ENCODE peak calls at places on chromosomes 11 and 22, in seven cellular contexts. C is activated CD4-positive, alpha-beta T cell treated with anti-CD3 and anti-CD28 coated beads, Interleukin-2, amount 50 U/mL, for 48 hours; G is adipocyte; Y is HFFc6; S is GM03348; Z is AG04449; O is stimulated activated CD4-positive, alpha-beta T cell treated with anti-CD3 and anti-CD28 coated beads, Interleukin-4, amount 100 ng/mL, for 4 hours. J is an unnamed sample.

GRCh38 chr11:10329935-10330334 is 25.1 kb downstream of the ADM start:
- DNase-seq in O (no peak), Z (peak; percentile 79), Y (peak; percentile 90), S (peak; percentile 70), C (no peak), G (peak; percentile 67), J (peak; percentile 77)

GRCh38 chr22:46044718-46045458 is 67.9 kb upstream of the WNT7B start:
- DNase-seq in Z (no peak), S (peak; percentile 48), G (peak; percentile 71), O (peak; percentile 38), Y (no peak), C (no peak), J (peak; percentile 28)

GRCh38 chr22:43152355-43153071 is 1.2 kb downstream of the TSPO start:
- DNase-seq in C (peak; percentile 67), Y (peak; percentile 27), G (peak; percentile 93), S (peak; percentile 86), Z (no peak), O (peak; percentile 54), J (peak; percentile 75)

GRCh38 chr11:20238712-20239111 is 78.4 kb upstream of the DBX1 start:
- DNase-seq in Y (no peak), G (no peak), Z (no peak), O (no peak), S (no peak), C (no peak), J (no peak)

GRCh38 chr11:19843106-19843505 is 130.5 kb downstream of the NAV2 start:
- DNase-seq in C (no peak), G (no peak), Z (no peak), O (no peak), Y (no peak), S (no peak), J (no peak)

GRCh38 chr11:17153759-17154158 is 54.0 kb downstream of the PIK3C2A start:
- DNase-seq in S (no peak), Y (no peak), C (no peak), O (no peak), Z (no peak), G (no peak), J (no peak)

GRCh38 chr11:113048820-113049555 is 87.8 kb downstream of the NCAM1 start:
- DNase-seq in C (no peak), G (no peak), S (peak; percentile 38), Z (no peak), Y (no peak), O (no peak), J (peak; percentile 29)

GRCh38 chr11:117319214-117319840 is 3.3 kb upstream of the BACE1 start:
- DNase-seq in S (peak; percentile 27), Z (peak; percentile 57), C (no peak), O (no peak), Y (peak; percentile 7), G (peak; percentile 42), J (no peak)

GRCh38 chr11:70712471-70712870 is 314.1 kb downstream of the CTTN start:
- DNase-seq in C (no peak), Y (no peak), Z (no peak), G (peak; percentile 14), O (no peak), S (no peak), J (peak; percentile 70)

GRCh38 chr11:125167292-125167953 is 2.9 kb downstream of the PKNOX2 start:
- DNase-seq in Z (no peak), S (no peak), O (no peak), C (no peak), Y (no peak), G (no peak), J (peak; percentile 20)

GRCh38 chr11:1738380-1738779 is 12.0 kb downstream of the IFITM10 start:
- DNase-seq in O (no peak), C (no peak), S (no peak), G (no peak), Z (no peak), Y (no peak), J (no peak)

GRCh38 chr11:96309001-96309642 is 33.9 kb downstream of the MAML2 start:
- DNase-seq in O (no peak), Z (no peak), C (no peak), Y (no peak), G (peak; percentile 42), S (peak; percentile 53), J (peak; percentile 44)

GRCh38 chr22:30325065-30325720 is 1.5 kb downstream of the TBC1D10A start:
- DNase-seq in Y (peak; percentile 81), S (peak; percentile 90), Z (peak; percentile 79), O (no peak), G (peak; percentile 91), C (no peak), J (peak; percentile 83)

GRCh38 chr11:65558002-65558784 is at the start of gene LTBP3:
- DNase-seq in S (peak; percentile 95), Z (no peak), C (peak; percentile 56), Y (peak; percentile 55), G (peak; percentile 91), O (peak; percentile 47), J (peak; percentile 92)

GRCh38 chr22:17724241-17724640 is 50.0 kb downstream of the BID start:
- DNase-seq in Y (no peak), O (no peak), G (no peak), Z (no peak), C (no peak), S (no peak), J (no peak)

J was measured in AG20443.